ENCODE peak calls at places on chromosomes 5 and 9, in six cellular contexts. Q is activated T-helper 1 cell treated with anti-CD3 and anti-CD28 coated beads, Interleukin-12 subunit alpha, Interleukin-12 subunit beta, Interleukin-2, Interleukin-4 antibody, amounts not matched to agents 30 ng/mL and 10 ng/mL and 1 ng/mL, durations not matched to agents 14 hours and 24 hours and 36 hours; Y is CD4-positive, CD25-positive, alpha-beta regulatory T cell; X is IMR-90; L is NCI-H146; S is heart left ventricle. M is an unnamed sample.

GRCh38 chr5:54760182-54760935 is 225.0 kb downstream of the ESM1 start:
- DNase-seq in L (no peak), Y (no peak), Q (no peak), S (no peak), X (peak), M (no peak)

GRCh38 chr5:66989286-66989685 is 207.3 kb downstream of the CD180 start:
- DNase-seq in Y (no peak), L (no peak), S (no peak), X (peak), Q (no peak), M (no peak)

GRCh38 chr9:88659126-88659525 is 124.1 kb downstream of the NXNL2 start:
- DNase-seq in S (no peak), Q (no peak), Y (no peak), X (no peak), L (no peak), M (no peak)

GRCh38 chr5:84480873-84481637 is 96.4 kb upstream of the EDIL3 start:
- DNase-seq in X (no peak), L (no peak), Q (no peak), S (no peak), Y (no peak), M (no peak)

GRCh38 chr9:83060557-83060956 is 2.4 kb downstream of the RASEF start:
- DNase-seq in X (no peak), L (peak), S (no peak), Y (no peak), Q (no peak), M (no peak)

GRCh38 chr5:94228791-94229190 is 389.6 kb downstream of the KIAA0825 start:
- DNase-seq in X (no peak), L (no peak), S (no peak), Y (no peak), Q (no peak), M (no peak)

GRCh38 chr9:106859957-106860715 is 2.8 kb upstream of the ZNF462 start:
- DNase-seq in X (no peak), Y (no peak), Q (no peak), S (peak), L (peak), M (peak)

GRCh38 chr5:78907255-78907886 is 77.7 kb downstream of the ARSB start:
- DNase-seq in X (peak), L (no peak), S (no peak), Q (no peak), Y (no peak), M (peak)

GRCh38 chr5:82494942-82495341 is 216.8 kb upstream of the RPS23 start:
- DNase-seq in Y (no peak), Q (no peak), S (no peak), L (no peak), X (peak), M (no peak)

GRCh38 chr5:39360483-39361071 is 3.7 kb downstream of the C9 start:
- DNase-seq in X (no peak), Q (no peak), Y (no peak), L (no peak), S (no peak), M (no peak)

GRCh38 chr9:104810421-104811339 is 46.8 kb downstream of the NIPSNAP3B start:
- DNase-seq in Q (no peak), X (peak), S (no peak), L (no peak), Y (no peak), M (peak)

GRCh38 chr5:172085738-172086137 is 79.3 kb upstream of the FBXW11 start:
- DNase-seq in S (no peak), Q (no peak), Y (no peak), L (no peak), X (no peak), M (no peak)